ENCODE peak calls at places on chromosomes 3 and 15, in six cellular contexts. X is psoas muscle, D is fibroblast of lung, A is tibial nerve, H is tibial artery, O is cardiac muscle cell. C is an unnamed sample. For H3K36me3, the result is how much of the 10 kb centered on the place peaks cover.

GRCh38 chr3:115784739-115785571 is 161.6 kb downstream of the GAP43 start:
- DNase-seq in A (no peak), H (no peak), D (peak), X (no peak), O (no peak), C (no peak)

GRCh38 chr3:61884794-61885193 is 323.4 kb downstream of the PTPRG start:
- DNase-seq in O (no peak), D (no peak), A (no peak), X (no peak), H (no peak), C (no peak)

GRCh38 chr3:10449436-10449835 is 56.0 kb downstream of the ATP2B2 start:
- DNase-seq in H (no peak), X (no peak), A (no peak), O (no peak), D (no peak), C (no peak)

GRCh38 chr3:186519021-186519658 is 25.0 kb downstream of the CRYGS start:
- DNase-seq in X (no peak), H (no peak), D (no peak), A (no peak), O (no peak), C (peak)

GRCh38 chr3:146067048-146067447 is 93.9 kb downstream of the PLOD2 start:
- DNase-seq in D (peak), A (no peak), X (no peak), H (no peak), O (peak), C (no peak)

GRCh38 chr3:195236076-195236798 is 34.7 kb downstream of the XXYLT1 start:
- DNase-seq in O (no peak), H (peak), X (no peak), D (no peak), A (no peak), C (no peak)

GRCh38 chr3:83938491-83938890 is 1020.3 kb upstream of the CADM2 start:
- DNase-seq in O (no peak), A (no peak), X (no peak), D (no peak), H (no peak), C (no peak)

GRCh38 chr3:132225664-132226063 is 91.5 kb upstream of the ACP3 start:
- DNase-seq in A (no peak), D (peak), X (no peak), O (no peak), H (no peak), C (no peak)

GRCh38 chr15:31078461-31078860 is 23.1 kb downstream of the TRPM1 start:
- DNase-seq in O (no peak), D (no peak), A (no peak), X (no peak), H (no peak), C (no peak)

GRCh38 chr3:100370751-100371150 is 30.1 kb downstream of the TOMM70 start:
- DNase-seq in O (no peak), H (no peak), X (no peak), A (no peak), D (no peak), C (no peak)

GRCh38 chr3:167318996-167319615 is 61.0 kb downstream of the ZBBX start:
- DNase-seq in X (no peak), O (no peak), H (no peak), A (no peak), D (no peak), C (no peak)

GRCh38 chr15:77179541-77179998 is 108.7 kb upstream of the TSPAN3 start:
- DNase-seq in A (no peak), X (no peak), D (no peak), H (no peak), O (peak), C (no peak)

GRCh38 chr3:37197810-37198371 is 23.5 kb upstream of the LRRFIP2 start:
- DNase-seq in H (no peak), O (no peak), D (peak), A (no peak), X (no peak), C (no peak)
- H3K4me3 ChIP-seq in H (no peak), O (no peak), D (no peak), A (no peak), X (no peak), C (no peak)

GRCh38 chr3:52086939-52087675 is 30.7 kb upstream of the DUSP7 start:
- DNase-seq in H (no peak), D (peak), A (no peak), X (no peak), O (peak), C (no peak)
- H3K27ac ChIP-seq in H (peak), D (no peak), A (peak), X (no peak), O (no peak), C (no peak)

GRCh38 chr15:75367913-75368688 is at the start of gene MAN2C1:
- DNase-seq in A (peak), X (peak), H (peak), D (peak), O (peak), C (peak)
- H3K36me3 ChIP-seq in A (half or more), X (under half), H (under half), D (under half), O (under half), C (half or more)

GRCh38 chr3:50050361-50050760 is 38.4 kb upstream of the RBM5 start:
- DNase-seq in O (peak), A (no peak), H (no peak), X (no peak), D (peak), C (no peak)
- H3K4me3 ChIP-seq in O (no peak), A (no peak), H (no peak), X (no peak), D (no peak), C (no peak)

DNA sequence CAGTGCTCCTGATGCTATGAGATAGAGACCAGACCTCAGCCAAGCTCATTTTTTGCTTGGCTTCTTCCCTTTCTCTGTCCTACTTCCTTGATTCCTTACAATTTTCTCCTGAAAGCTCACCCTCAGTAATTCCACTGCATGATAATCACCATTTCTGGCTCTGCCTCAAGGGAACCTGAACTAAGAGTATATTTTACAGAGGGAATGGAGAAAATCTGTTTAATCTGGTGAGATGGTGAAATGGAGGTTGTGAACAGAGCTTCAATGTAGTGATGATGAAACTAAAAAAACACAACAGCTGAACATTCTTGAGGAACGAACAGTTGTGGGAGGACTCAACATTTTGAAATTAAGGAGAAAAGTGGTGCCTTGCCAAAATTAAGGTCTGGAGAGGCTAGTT is 16.3 kb downstream of the HHLA2 start:
- DNase-seq in X (no peak), A (no peak), D (peak), H (no peak), O (peak), C (no peak)
- H3K27ac ChIP-seq in X (no peak), A (no peak), D (no peak), H (no peak), O (no peak), C (no peak)

DNA sequence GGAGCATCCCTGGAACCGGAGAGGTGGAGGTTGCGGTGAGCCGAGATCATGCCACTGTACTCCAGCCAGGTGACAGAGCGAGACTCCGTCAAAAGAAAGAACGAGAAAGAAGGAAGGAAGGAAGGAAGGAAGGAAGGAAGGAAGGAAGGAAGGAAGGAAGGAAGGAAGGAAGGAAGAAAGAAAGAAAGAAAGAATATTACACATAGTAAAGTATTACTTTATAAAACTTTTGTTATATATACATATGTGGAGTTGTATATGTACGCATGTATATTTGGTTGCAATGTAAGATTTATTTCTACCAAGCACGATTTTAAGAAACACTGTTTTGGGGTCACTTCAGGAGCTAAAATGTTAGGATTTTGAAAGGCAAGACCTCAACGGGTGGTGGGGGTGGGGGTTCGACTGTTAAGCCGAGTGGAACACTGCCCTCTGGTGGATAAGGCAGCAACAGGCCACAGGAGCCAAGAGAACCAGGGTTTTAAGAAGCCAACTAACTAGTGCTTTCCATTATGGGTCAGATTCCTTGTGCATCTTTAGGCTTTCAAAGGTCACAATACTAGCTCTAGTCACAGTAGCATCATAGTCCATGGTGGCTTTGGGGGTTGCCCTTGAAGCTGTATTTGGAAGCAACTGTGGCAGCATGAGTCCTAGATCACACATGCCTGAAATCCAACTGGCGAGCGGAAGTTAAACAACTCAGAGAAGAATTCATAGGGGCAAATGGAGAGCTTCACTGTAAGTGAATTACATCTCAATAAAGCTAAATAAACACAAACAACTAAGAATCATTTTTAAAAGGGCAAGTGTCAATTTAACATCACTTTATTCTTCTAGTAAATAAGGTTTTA is 22.5 kb downstream of the GLB1 start:
- DNase-seq in A (no peak), H (no peak), D (peak), X (peak), O (peak), C (peak)
- H3K36me3 ChIP-seq in A (under half), H (under half), D (under half), X (under half), O (under half), C (under half)

GRCh38 chr3:28989646-28990089 is 291.2 kb upstream of the RBMS3 start:
- DNase-seq in X (no peak), O (peak), H (no peak), D (no peak), A (no peak), C (no peak)
- H3K4me3 ChIP-seq in X (no peak), O (no peak), H (no peak), D (no peak), A (no peak), C (no peak)

GRCh38 chr15:63306480-63307073 is 29.2 kb downstream of the APH1B start:
- DNase-seq in O (no peak), D (no peak), A (no peak), X (no peak), H (no peak), C (no peak)
- H3K27ac ChIP-seq in O (no peak), D (no peak), A (no peak), X (no peak), H (no peak), C (no peak)

GRCh38 chr3:58092516-58092915 is 84.3 kb downstream of the FLNB start:
- DNase-seq in H (no peak), O (peak), A (no peak), X (no peak), D (no peak), C (no peak)

GRCh38 chr3:58094657-58095056 is 86.4 kb downstream of the FLNB start:
- DNase-seq in O (no peak), A (no peak), X (no peak), D (no peak), H (no peak), C (no peak)

GRCh38 chr3:58093573-58094195 is 85.5 kb downstream of the FLNB start:
- DNase-seq in A (no peak), H (no peak), O (peak), X (no peak), D (peak), C (no peak)

GRCh38 chr3:58098531-58098930 is 90.3 kb downstream of the FLNB start:
- DNase-seq in H (no peak), X (no peak), O (no peak), D (no peak), A (no peak), C (no peak)

GRCh38 chr3:58095471-58096145 is 87.4 kb downstream of the FLNB start:
- DNase-seq in D (no peak), O (no peak), H (no peak), A (no peak), X (no peak), C (no peak)
- H3K36me3 ChIP-seq in D (under half), O (under half), H (under half), A (half or more), X (under half), C (under half)

C was measured in OCI-LY7.